ENCODE peak calls at places on chromosomes 1 and 21, in five cellular contexts. One of them, this sample, is unnamed.
A peak's percentile ranks its signal among the peaks of the same experiment; 100 is the strongest.

GRCh38 chr1:197862221-197862620 is 40.2 kb upstream of the C1orf53 start:
- ATAC-seq in K562: no peak
- ATAC-seq in HepG2: no peak
- ATAC-seq in GM12878: no peak
- ATAC-seq in upper lobe of left lung: no peak
- ATAC-seq in this sample: no peak

GRCh38 chr1:212488436-212489283 is 55.9 kb downstream of the NENF start:
- ATAC-seq in K562: peak; percentile 71
- ATAC-seq in GM12878: peak; percentile 84
- ATAC-seq in HepG2: no peak
- ATAC-seq in upper lobe of left lung: peak; percentile 39
- ATAC-seq in this sample: peak; percentile 88

GRCh38 chr21:44337941-44338895 is 972 bp downstream of the CFAP410 start:
- ATAC-seq in GM12878: peak; percentile 25
- ATAC-seq in HepG2: peak; percentile 63
- ATAC-seq in K562: peak; percentile 63
- ATAC-seq in upper lobe of left lung: peak; percentile 45
- ATAC-seq in this sample: peak; percentile 44

GRCh38 chr1:2294033-2294640 is 66.0 kb downstream of the SKI start:
- ATAC-seq in K562: no peak
- ATAC-seq in GM12878: no peak
- ATAC-seq in upper lobe of left lung: no peak
- ATAC-seq in HepG2: no peak
- ATAC-seq in this sample: no peak

GRCh38 chr1:195763146-195763906 is 844.9 kb downstream of the KCNT2 start:
- ATAC-seq in GM12878: peak; percentile 18
- ATAC-seq in HepG2: peak; percentile 84
- ATAC-seq in upper lobe of left lung: peak; percentile 43
- ATAC-seq in K562: peak; percentile 90
- ATAC-seq in this sample: peak; percentile 19

GRCh38 chr1:39969048-39969447 is 14.1 kb downstream of the MFSD2A start:
- ATAC-seq in HepG2: no peak
- ATAC-seq in K562: no peak
- ATAC-seq in upper lobe of left lung: peak; percentile 11
- ATAC-seq in GM12878: no peak
- ATAC-seq in this sample: no peak

GRCh38 chr1:51690285-51690961 is 73.5 kb downstream of the OSBPL9 start:
- ATAC-seq in HepG2: peak; percentile 97
- ATAC-seq in GM12878: peak; percentile 38
- ATAC-seq in upper lobe of left lung: no peak
- ATAC-seq in K562: peak; percentile 46
- ATAC-seq in this sample: no peak

GRCh38 chr1:150065184-150065871 is 2.2 kb upstream of the VPS45 start:
- ATAC-seq in HepG2: no peak
- ATAC-seq in K562: no peak
- ATAC-seq in GM12878: no peak
- ATAC-seq in upper lobe of left lung: no peak
- ATAC-seq in this sample: no peak

GRCh38 chr1:238608139-238608538 is 717.4 kb upstream of the ZP4 start:
- ATAC-seq in GM12878: peak; percentile 80
- ATAC-seq in HepG2: no peak
- ATAC-seq in upper lobe of left lung: no peak
- ATAC-seq in K562: no peak
- ATAC-seq in this sample: no peak

GRCh38 chr1:197393105-197393504 is 125.1 kb downstream of the CRB1 start:
- ATAC-seq in GM12878: no peak
- ATAC-seq in upper lobe of left lung: no peak
- ATAC-seq in K562: peak; percentile 49
- ATAC-seq in HepG2: no peak
- ATAC-seq in this sample: no peak

GRCh38 chr1:60904079-60904852 is 178.1 kb upstream of the NFIA start:
- ATAC-seq in K562: no peak
- ATAC-seq in HepG2: no peak
- ATAC-seq in GM12878: no peak
- ATAC-seq in upper lobe of left lung: no peak
- ATAC-seq in this sample: no peak

GRCh38 chr1:51926171-51926812 is 47.8 kb upstream of the NRDC start:
- ATAC-seq in GM12878: peak; percentile 72
- ATAC-seq in K562: peak; percentile 90
- ATAC-seq in HepG2: peak; percentile 62
- ATAC-seq in upper lobe of left lung: no peak
- ATAC-seq in this sample: no peak

GRCh38 chr1:192925609-192926008 is 116.8 kb downstream of the RGS2 start:
- ATAC-seq in upper lobe of left lung: no peak
- ATAC-seq in K562: no peak
- ATAC-seq in GM12878: no peak
- ATAC-seq in HepG2: no peak
- ATAC-seq in this sample: no peak

GRCh38 chr1:203280061-203280460 is 25.3 kb upstream of the BTG2 start:
- ATAC-seq in K562: no peak
- ATAC-seq in GM12878: no peak
- ATAC-seq in HepG2: no peak
- ATAC-seq in upper lobe of left lung: no peak
- ATAC-seq in this sample: no peak

GRCh38 chr1:244863491-244864252 is 671 bp downstream of the HNRNPU start:
- ATAC-seq in GM12878: peak; percentile 4
- ATAC-seq in upper lobe of left lung: no peak
- ATAC-seq in K562: peak; percentile 4
- ATAC-seq in HepG2: peak; percentile 34
- ATAC-seq in this sample: peak; percentile 2

GRCh38 chr1:178684542-178685000 is 40.5 kb upstream of the RALGPS2 start:
- ATAC-seq in GM12878: peak; percentile 81
- ATAC-seq in K562: no peak
- ATAC-seq in HepG2: no peak
- ATAC-seq in upper lobe of left lung: no peak
- ATAC-seq in this sample: peak; percentile 65

GRCh38 chr21:45455321-45456013 is 50.5 kb downstream of the COL18A1 start:
- ATAC-seq in upper lobe of left lung: peak; percentile 54
- ATAC-seq in HepG2: no peak
- ATAC-seq in K562: peak; percentile 65
- ATAC-seq in GM12878: no peak
- ATAC-seq in this sample: peak; percentile 67

GRCh38 chr21:45125347-45125746 is 51.0 kb downstream of the ADARB1 start:
- ATAC-seq in GM12878: peak; percentile 42
- ATAC-seq in K562: no peak
- ATAC-seq in upper lobe of left lung: no peak
- ATAC-seq in HepG2: no peak
- ATAC-seq in this sample: no peak

GRCh38 chr1:51622455-51622913 is 5.6 kb downstream of the OSBPL9 start:
- ATAC-seq in GM12878: peak; percentile 58
- ATAC-seq in HepG2: peak; percentile 74
- ATAC-seq in K562: peak; percentile 81
- ATAC-seq in upper lobe of left lung: peak; percentile 65
- ATAC-seq in this sample: peak; percentile 92

GRCh38 chr1:157870477-157870876 is 28.9 kb upstream of the CD5L start:
- ATAC-seq in HepG2: no peak
- ATAC-seq in upper lobe of left lung: no peak
- ATAC-seq in K562: no peak
- ATAC-seq in GM12878: no peak
- ATAC-seq in this sample: no peak

GRCh38 chr1:94539496-94539895 is 2.1 kb downstream of the F3 start:
- ATAC-seq in K562: no peak
- ATAC-seq in GM12878: no peak
- ATAC-seq in HepG2: no peak
- ATAC-seq in upper lobe of left lung: no peak
- ATAC-seq in this sample: no peak

GRCh38 chr1:221698579-221699349 is 43.1 kb downstream of the DUSP10 start:
- ATAC-seq in HepG2: no peak
- ATAC-seq in GM12878: peak; percentile 11
- ATAC-seq in upper lobe of left lung: no peak
- ATAC-seq in K562: no peak
- ATAC-seq in this sample: no peak

GRCh38 chr21:42262826-42263225 is 43.9 kb downstream of the ABCG1 start:
- ATAC-seq in GM12878: no peak
- ATAC-seq in K562: no peak
- ATAC-seq in HepG2: peak; percentile 59
- ATAC-seq in upper lobe of left lung: peak; percentile 64
- ATAC-seq in this sample: peak; percentile 55

GRCh38 chr1:204461331-204462228 is 33.0 kb downstream of the PIK3C2B start:
- ATAC-seq in HepG2: no peak
- ATAC-seq in K562: peak; percentile 7
- ATAC-seq in GM12878: peak; percentile 44
- ATAC-seq in upper lobe of left lung: peak; percentile 72
- ATAC-seq in this sample: peak; percentile 44

GRCh38 chr1:161727343-161727924 is 6.1 kb downstream of the FCRLB start:
- ATAC-seq in HepG2: peak; percentile 5
- ATAC-seq in GM12878: peak; percentile 9
- ATAC-seq in upper lobe of left lung: no peak
- ATAC-seq in K562: peak; percentile 21
- ATAC-seq in this sample: no peak

GRCh38 chr1:193402032-193402431 is 215.6 kb upstream of the B3GALT2 start:
- ATAC-seq in upper lobe of left lung: no peak
- ATAC-seq in K562: peak; percentile 72
- ATAC-seq in HepG2: no peak
- ATAC-seq in GM12878: no peak
- ATAC-seq in this sample: no peak

GRCh38 chr21:34615487-34615814 is 538 bp upstream of the RCAN1 start:
- ATAC-seq in GM12878: no peak
- ATAC-seq in upper lobe of left lung: no peak
- ATAC-seq in K562: peak; percentile 3
- ATAC-seq in HepG2: no peak
- ATAC-seq in this sample: peak; percentile 3

GRCh38 chr1:52658795-52659194 is 25.8 kb downstream of the SHISAL2A start:
- ATAC-seq in K562: no peak
- ATAC-seq in HepG2: no peak
- ATAC-seq in GM12878: peak; percentile 33
- ATAC-seq in upper lobe of left lung: peak; percentile 20
- ATAC-seq in this sample: no peak

GRCh38 chr1:117370071-117370470 is 2.8 kb downstream of the MAN1A2 start:
- ATAC-seq in HepG2: no peak
- ATAC-seq in GM12878: no peak
- ATAC-seq in K562: peak; percentile 9
- ATAC-seq in upper lobe of left lung: no peak
- ATAC-seq in this sample: no peak

GRCh38 chr1:205298191-205298994 is 23.2 kb downstream of the NUAK2 start:
- ATAC-seq in GM12878: no peak
- ATAC-seq in upper lobe of left lung: no peak
- ATAC-seq in K562: no peak
- ATAC-seq in HepG2: no peak
- ATAC-seq in this sample: no peak

DNA sequence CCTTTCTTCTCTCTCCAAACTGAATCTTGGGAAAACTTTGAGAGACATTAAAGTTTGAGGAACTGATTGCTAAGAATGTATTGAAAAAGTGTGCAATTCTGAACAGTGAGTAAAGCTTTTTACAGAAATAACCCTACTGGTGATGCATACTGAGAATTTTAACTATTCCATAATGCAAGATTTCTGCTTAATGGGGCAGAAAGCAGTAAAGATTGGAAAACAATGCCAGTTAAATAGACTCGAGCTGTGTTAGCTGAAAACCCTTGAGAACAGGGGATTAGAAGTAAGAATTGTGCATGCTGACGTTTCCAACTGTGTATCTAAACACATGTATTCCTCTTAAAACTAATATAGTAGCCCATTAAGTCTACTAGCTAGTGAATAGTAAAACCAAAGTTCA is 1500.2 kb upstream of the PRMT6 start:
- ATAC-seq in GM12878: no peak
- ATAC-seq in upper lobe of left lung: no peak
- ATAC-seq in HepG2: no peak
- ATAC-seq in K562: no peak
- ATAC-seq in this sample: no peak
- TF ChIP-seq EP300 in GM12878: no peak
- TF ChIP-seq EP300 in upper lobe of left lung: no peak
- TF ChIP-seq EP300 in HepG2: no peak
- TF ChIP-seq EP300 in K562: no peak
- TF ChIP-seq EP300 in this sample: no peak

DNA sequence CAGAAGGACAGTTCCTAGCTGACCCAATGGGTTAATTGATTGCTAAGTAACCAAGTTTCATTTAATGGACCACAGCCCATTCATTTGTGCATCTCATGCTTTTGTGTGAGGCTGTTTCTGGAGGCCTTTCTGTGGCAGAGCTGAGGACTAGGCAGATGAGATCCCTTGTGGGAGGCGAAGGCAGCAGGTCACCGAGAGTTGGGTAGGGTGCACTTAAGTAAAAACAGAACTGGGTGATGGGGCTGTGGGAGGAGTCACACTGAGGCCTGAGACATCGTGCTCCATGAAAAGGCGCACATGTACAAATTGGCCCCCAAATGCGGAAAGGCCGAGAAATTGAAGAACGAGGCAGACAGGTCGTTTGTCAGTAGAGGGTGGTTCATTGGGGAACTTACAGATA is 60.9 kb downstream of the S100B start:
- ATAC-seq in K562: no peak
- ATAC-seq in upper lobe of left lung: no peak
- ATAC-seq in GM12878: no peak
- ATAC-seq in HepG2: no peak
- ATAC-seq in this sample: no peak
- H3K36me3 ChIP-seq in K562: peaks cover 84% of the 10 kb centered on the region
- H3K36me3 ChIP-seq in upper lobe of left lung: peaks cover 59% of the 10 kb centered on the region
- H3K36me3 ChIP-seq in GM12878: peaks cover 23% of the 10 kb centered on the region
- H3K36me3 ChIP-seq in HepG2: peaks cover 21% of the 10 kb centered on the region
- H3K36me3 ChIP-seq in this sample: no peaks in the 10 kb centered on the region

DNA sequence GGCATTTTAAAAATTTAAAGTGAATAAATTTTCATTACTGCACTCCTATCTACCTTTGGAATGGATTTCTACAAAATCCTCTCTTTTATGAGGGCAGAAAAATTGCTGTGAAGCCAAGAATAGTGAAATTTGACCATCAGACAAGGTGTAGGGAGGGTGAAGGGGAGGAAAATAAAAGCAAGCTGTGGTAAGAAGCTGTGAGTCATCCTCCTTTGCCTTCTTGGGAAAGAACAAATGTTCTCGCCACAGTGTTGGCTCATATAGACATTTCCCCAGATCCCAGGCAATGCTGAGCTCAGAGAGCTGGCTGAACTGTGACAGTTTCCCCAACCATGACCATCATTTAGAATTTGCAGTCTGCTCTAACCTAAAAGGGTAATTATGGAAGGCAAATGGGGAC is 235.3 kb downstream of the PBX1 start:
- ATAC-seq in GM12878: no peak
- ATAC-seq in upper lobe of left lung: no peak
- ATAC-seq in HepG2: no peak
- ATAC-seq in K562: no peak
- ATAC-seq in this sample: peak; percentile 95
- TF ChIP-seq POLR2AphosphoS5 in GM12878: no peak
- TF ChIP-seq POLR2AphosphoS5 in upper lobe of left lung: peak; percentile 11
- TF ChIP-seq POLR2AphosphoS5 in HepG2: no peak
- TF ChIP-seq POLR2AphosphoS5 in K562: no peak
- TF ChIP-seq POLR2AphosphoS5 in this sample: peak; percentile 84

DNA sequence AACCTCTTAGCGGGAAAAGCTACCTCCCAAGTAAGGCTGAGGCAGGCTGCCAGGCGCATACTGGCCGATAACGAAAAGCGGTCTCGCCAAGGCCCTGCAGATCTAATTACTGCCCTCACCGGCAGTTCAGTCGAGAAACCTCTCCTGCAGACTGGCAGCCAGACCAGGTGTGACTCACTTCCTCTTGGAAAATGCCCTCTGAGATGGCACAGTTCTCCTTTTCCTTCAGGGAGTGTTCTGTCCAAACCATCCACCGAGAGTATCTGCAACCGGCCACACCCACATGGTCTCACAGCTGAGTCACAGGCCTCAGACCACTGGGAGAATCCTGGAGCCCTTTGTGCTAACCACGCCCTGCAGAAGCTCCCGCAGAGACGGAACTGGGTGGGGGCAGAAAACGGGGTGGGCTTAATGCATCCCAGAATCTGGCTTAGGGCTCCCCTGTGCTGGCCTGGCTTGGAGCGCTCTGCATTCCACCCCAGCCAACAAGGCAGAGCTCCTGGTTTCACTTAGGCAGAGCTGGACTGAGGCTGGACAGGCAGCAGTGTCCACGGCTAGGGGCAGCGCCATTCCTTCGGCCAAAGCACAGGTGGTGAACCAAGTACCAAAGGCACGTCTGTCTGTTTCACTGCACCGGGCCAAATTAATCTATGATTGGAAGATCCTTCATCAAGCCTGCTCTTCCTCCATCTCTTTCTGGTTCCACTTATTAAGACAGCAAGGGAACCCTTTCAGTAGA is 1.1 kb downstream of the S100A10 start:
- ATAC-seq in HepG2: peak; percentile 70
- ATAC-seq in upper lobe of left lung: peak; percentile 82
- ATAC-seq in K562: peak; percentile 89
- ATAC-seq in GM12878: no peak
- ATAC-seq in this sample: peak; percentile 81
- TF ChIP-seq EP300 in HepG2: no peak
- TF ChIP-seq EP300 in upper lobe of left lung: peak; percentile 16
- TF ChIP-seq EP300 in K562: no peak
- TF ChIP-seq EP300 in GM12878: no peak
- TF ChIP-seq EP300 in this sample: no peak

This sample was measured in gastroesophageal sphincter.